ENCODE peak calls at places on chromosomes 16 and 17, in eight cellular contexts. S, V, E, R, P, A, N and U are unnamed samples. For H3K9me3, the result is how much of the 10 kb centered on the place peaks cover.

GRCh38 chr17:41480581-41480980 is 370 bp downstream of the KRT35 start:
- DNase-seq in R (no peak), P (no peak), N (no peak), V (no peak), S (no peak), A (no peak), E (no peak), U (no peak)

GRCh38 chr17:56176101-56176500 is 22.8 kb downstream of the ANKFN1 start:
- DNase-seq in E (no peak), S (no peak), V (no peak), N (no peak), A (no peak), P (no peak), R (no peak), U (no peak)

GRCh38 chr16:23564964-23565363 is 7.4 kb downstream of the UBFD1 start:
- DNase-seq in A (no peak), N (no peak), V (no peak), P (no peak), S (no peak), R (peak), E (no peak), U (no peak)

GRCh38 chr17:38981640-38982039 is 14.4 kb upstream of the FBXO47 start:
- DNase-seq in A (no peak), E (peak), V (no peak), S (no peak), R (no peak), P (no peak), N (no peak), U (no peak)

GRCh38 chr17:57609125-57609877 is 135.8 kb downstream of the CCDC182 start:
- DNase-seq in R (no peak), P (no peak), N (no peak), S (no peak), E (no peak), A (no peak), V (no peak), U (no peak)

GRCh38 chr16:57012353-57012752 is 23.0 kb downstream of the NLRC5 start:
- DNase-seq in P (no peak), E (no peak), S (no peak), R (no peak), A (no peak), N (no peak), V (no peak), U (no peak)

GRCh38 chr16:52677487-52677886 is 130.5 kb upstream of the TOX3 start:
- DNase-seq in S (no peak), A (no peak), E (no peak), P (no peak), R (no peak), N (peak), V (no peak), U (no peak)

GRCh38 chr17:45052052-45052772 is 780 bp upstream of the DCAKD start:
- DNase-seq in P (peak), R (peak), S (peak), E (peak), N (peak), V (no peak), A (no peak), U (no peak)

GRCh38 chr16:8936421-8936820 is 27.3 kb downstream of the USP7 start:
- DNase-seq in S (peak), R (no peak), N (peak), E (peak), V (peak), A (no peak), P (peak), U (no peak)

GRCh38 chr16:9012848-9013507 is 49.3 kb upstream of the USP7 start:
- DNase-seq in N (no peak), E (peak), R (no peak), P (peak), A (no peak), V (no peak), S (peak), U (no peak)

DNA sequence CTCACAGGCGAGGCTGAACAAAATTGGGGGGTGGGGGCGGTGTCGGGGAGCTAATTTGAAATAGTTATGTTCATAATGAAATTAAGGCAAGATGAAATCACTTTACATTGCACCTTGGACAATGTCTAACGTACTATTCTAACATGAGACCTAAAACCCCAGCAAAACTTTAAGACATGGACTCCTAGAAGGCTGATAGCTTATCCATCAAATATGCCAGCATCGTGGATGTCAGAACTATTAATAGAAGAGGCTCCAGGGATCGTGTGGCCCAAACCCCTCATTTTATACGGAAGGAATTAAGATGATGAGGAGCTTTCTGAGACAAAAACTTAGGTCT is 279.6 kb downstream of the SOX9 start:
- DNase-seq in R (no peak), P (no peak), S (no peak), N (no peak), A (no peak), E (no peak), V (no peak), U (no peak)
- H3K9me3 ChIP-seq in R (under half), P (under half), S (under half), N (under half), A (under half), E (under half), V (under half), U (under half)

GRCh38 chr16:30780021-30780420 is 7.0 kb downstream of the ZNF629 start:
- DNase-seq in A (no peak), E (no peak), R (no peak), N (no peak), V (no peak), P (no peak), S (no peak), U (no peak)

GRCh38 chr16:30779596-30779995 is 7.4 kb downstream of the ZNF629 start:
- DNase-seq in N (no peak), E (no peak), P (no peak), V (no peak), R (no peak), A (no peak), S (no peak), U (no peak)

GRCh38 chr16:30782486-30783279 is 4.3 kb downstream of the ZNF629 start:
- DNase-seq in E (no peak), S (no peak), R (no peak), P (no peak), N (no peak), V (no peak), A (no peak), U (no peak)

GRCh38 chr16:30778549-30779244 is 8.3 kb downstream of the ZNF629 start:
- DNase-seq in N (no peak), S (no peak), P (no peak), R (no peak), E (peak), V (no peak), A (no peak), U (no peak)

DNA sequence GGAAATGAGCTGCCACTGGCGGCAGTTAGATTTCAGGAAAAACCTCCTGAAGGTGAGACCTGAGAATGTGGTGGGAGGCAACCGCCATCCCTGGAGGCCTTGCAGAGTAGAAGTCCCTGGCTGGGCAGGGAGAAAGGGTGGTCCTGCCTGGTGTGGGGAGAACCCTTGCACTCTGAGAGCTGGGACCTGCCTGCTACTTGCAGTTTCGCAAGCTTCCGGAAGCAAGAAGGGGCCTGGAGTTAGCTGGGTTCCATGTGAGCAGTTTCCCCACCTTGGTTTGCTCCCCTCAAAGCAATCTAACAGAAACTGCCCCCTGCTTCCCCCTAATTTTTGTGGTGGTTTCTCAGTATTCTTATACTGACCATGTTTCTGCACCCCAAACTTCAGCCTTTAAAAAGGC is 6.5 kb downstream of the ZNF629 start:
- DNase-seq in E (no peak), R (no peak), S (no peak), V (no peak), P (no peak), A (no peak), N (no peak), U (no peak)
- H3K27ac ChIP-seq in E (peak), R (no peak), S (no peak), V (no peak), P (no peak), A (no peak), N (no peak), U (no peak)

DNA sequence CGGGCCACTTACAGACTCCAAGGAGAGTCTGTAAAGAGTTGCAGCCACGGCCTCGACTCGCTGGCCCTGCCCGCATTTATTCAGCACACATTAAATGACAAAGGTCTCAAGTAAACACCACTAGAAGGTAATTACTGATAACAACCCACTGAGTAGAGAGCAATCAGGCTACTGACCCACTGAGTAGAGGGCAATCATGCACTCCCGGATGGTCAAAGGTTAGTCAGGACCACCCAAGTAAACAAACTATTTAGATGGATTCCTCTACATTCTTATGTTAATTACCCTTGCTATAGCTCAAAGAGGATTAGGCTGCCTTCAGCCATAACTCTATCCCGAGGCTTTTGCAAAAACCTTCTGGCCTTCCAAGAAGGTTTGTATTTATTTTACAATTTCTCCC is 30.7 kb upstream of the ZNF267 start:
- DNase-seq in V (no peak), A (no peak), E (no peak), N (no peak), R (no peak), P (no peak), S (no peak), U (no peak)
- H3K9me3 ChIP-seq in V (under half), A (under half), E (under half), N (half or more), R (under half), P (under half), S (under half), U (under half)

DNA sequence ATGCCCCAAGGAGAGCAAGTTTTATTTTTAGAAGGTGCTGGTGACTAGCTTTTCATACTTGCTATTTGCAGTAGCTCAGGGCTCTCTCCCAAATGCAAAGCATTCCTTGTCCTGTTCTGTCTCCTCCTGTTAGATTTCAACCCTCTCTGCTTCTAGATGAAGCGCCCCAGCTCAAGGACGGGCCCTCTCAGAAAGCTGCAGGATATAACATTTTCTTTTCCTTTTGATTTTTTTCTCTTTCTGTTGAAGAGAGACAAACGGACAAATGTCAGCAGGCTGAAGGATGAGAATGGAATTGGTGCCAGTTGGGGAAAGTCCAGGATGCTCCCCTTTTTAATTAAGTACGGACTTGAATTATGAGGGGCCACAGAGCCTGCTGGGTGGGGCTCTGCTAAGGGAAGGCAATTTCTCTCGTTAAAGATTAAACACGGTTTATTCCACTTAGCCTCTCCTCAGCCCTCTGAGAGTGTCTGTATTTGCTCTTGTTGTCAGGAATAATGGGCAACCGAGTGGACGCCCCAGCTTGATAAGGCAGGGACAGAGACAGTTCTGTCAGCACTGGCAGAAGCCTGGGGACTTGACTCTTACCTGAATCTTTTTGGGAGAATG is 6.2 kb upstream of the ETV4 start:
- DNase-seq in S (no peak), N (no peak), A (no peak), V (no peak), R (no peak), E (no peak), P (no peak), U (no peak)
- H3K27ac ChIP-seq in S (no peak), N (no peak), A (no peak), V (peak), R (no peak), E (peak), P (no peak), U (no peak)

GRCh38 chr17:22512057-22512456 is 819.7 kb downstream of the KCNJ18 start:
- DNase-seq in R (no peak), S (no peak), P (no peak), N (no peak), E (no peak), V (no peak), A (no peak), U (no peak)

GRCh38 chr17:22512997-22513538 is 820.7 kb downstream of the KCNJ18 start:
- DNase-seq in N (no peak), R (no peak), E (no peak), V (no peak), S (no peak), P (peak), A (no peak), U (no peak)

GRCh38 chr17:22512506-22512905 is 820.2 kb downstream of the KCNJ18 start:
- DNase-seq in E (no peak), S (no peak), A (no peak), N (no peak), R (no peak), P (no peak), V (no peak), U (no peak)

GRCh38 chr17:22511431-22511830 is 819.1 kb downstream of the KCNJ18 start:
- DNase-seq in V (no peak), A (no peak), N (no peak), E (no peak), R (no peak), S (no peak), P (no peak), U (no peak)

DNA sequence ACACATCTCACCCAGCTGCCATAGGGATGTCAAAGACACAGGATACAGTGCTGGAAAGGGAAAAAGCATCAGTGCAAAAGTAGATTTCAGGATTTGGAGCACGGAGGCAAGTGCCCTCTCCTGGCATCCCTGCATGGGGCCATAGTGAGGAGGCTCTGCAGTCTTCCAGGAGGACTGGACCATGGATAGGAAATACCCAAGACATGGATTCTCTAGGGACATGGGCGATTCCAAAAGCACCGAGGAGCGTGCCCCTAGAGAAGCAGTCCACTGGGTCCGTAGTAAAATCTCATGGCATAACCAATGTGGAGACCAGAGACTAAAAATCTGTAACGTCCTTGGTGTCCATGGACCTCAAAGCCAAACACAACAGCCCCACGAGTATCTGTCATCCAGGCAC is 818.2 kb downstream of the KCNJ18 start:
- DNase-seq in V (no peak), P (no peak), E (no peak), N (no peak), S (no peak), A (no peak), R (no peak), U (no peak)
- H3K9me3 ChIP-seq in V (under half), P (under half), E (under half), N (half or more), S (under half), A (under half), R (under half), U (half or more)

GRCh38 chr17:4968916-4969550 is 1.4 kb upstream of the SPAG7 start:
- DNase-seq in R (no peak), N (no peak), S (no peak), P (peak), V (peak), E (peak), A (no peak), U (peak)

GRCh38 chr17:4970273-4970672 is 2.7 kb upstream of the SPAG7 start:
- DNase-seq in E (no peak), P (peak), V (no peak), S (no peak), A (no peak), N (no peak), R (no peak), U (no peak)

GRCh38 chr17:4967539-4968165 is at the start of gene SPAG7:
- DNase-seq in A (peak), E (peak), V (peak), P (peak), S (peak), N (peak), R (peak), U (peak)

GRCh38 chr17:4968166-4968915 is 724 bp upstream of the SPAG7 start:
- DNase-seq in S (no peak), P (peak), R (no peak), A (no peak), V (peak), N (no peak), E (peak), U (no peak)

GRCh38 chr17:4969551-4970231 is 2.1 kb upstream of the SPAG7 start:
- DNase-seq in S (no peak), R (no peak), V (no peak), P (no peak), N (no peak), A (no peak), E (peak), U (no peak)
- H3K27ac ChIP-seq in S (peak), R (peak), V (peak), P (peak), N (peak), A (no peak), E (peak), U (peak)

GRCh38 chr16:3408561-3409197 is 7.7 kb downstream of the ZNF174 start:
- DNase-seq in A (no peak), N (no peak), S (no peak), R (no peak), P (no peak), V (no peak), E (no peak), U (no peak)

DNA sequence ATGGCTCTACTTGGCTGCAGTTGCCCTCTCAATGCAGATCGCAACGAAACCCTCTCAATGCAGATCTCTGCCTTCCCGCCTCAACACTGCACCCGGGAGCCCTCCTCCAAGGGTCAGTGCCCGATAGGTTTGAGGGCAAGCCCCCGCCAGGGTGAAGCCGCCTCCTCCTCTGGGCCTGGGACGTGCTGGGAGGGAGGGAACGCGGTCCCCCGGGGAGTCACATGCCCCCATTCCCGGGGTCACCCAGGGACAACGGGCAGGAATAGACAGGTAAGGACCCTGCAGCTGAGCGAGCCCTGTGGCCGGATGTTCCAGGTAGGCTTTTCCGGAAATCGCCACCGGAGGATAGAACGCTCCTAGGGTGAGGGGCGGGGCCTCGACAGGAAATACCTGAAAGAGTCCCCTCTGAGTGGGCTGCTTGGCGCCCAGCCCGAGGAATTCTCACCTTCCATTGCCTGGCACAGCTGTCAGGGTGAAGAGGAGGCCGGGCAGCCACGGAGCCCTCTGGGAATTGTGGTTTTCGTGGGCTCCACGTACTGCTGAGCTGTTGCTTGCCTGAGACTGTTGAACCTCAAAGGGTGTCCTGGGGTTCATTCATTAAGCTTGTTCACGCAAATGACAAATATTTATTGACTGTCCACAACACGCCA is 12.8 kb downstream of the ZNF174 start:
- DNase-seq in S (no peak), R (no peak), E (peak), V (no peak), A (no peak), N (no peak), P (no peak), U (no peak)
- H3K9me3 ChIP-seq in S (half or more), R (under half), E (under half), V (half or more), A (half or more), N (half or more), P (under half), U (half or more)

DNA sequence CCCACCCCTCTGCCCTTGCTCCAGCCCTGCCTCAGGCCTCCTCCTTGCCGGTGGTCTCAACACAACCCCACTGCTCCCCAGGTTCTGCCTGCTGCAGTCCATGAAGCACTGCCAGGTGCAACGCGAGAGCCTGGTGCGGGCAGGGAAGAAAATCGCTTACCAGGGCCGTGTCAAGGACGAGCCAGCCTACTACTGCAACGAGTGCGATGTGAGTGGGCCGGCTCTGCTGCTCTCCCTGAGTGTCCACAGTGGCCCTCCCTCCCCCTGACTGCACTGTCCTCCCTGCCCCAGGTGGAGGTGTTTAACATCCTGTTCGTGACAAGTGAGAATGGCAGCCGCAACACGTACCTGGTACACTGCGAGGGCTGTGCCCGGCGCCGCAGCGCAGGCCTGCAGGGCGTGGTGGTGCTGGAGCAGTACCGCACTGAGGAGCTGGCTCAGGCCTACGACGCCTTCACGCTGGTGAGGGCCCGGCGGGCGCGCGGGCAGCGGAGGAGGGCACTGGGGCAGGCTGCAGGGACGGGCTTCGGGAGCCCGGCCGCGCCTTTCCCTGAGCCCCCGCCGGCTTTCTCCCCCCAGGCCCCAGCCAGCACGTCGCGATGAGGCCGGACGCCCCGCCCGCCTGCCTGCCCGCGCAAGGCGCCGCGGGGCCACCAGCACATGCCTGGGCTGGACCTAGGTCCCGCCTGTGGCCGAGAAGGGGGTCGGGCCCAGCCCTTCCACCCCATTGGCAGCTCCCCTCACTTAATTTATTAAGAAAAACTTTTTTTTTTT is 1.8 kb upstream of the TMEM88 start:
- DNase-seq in N (no peak), V (no peak), E (no peak), P (no peak), R (no peak), S (no peak), A (no peak), U (no peak)
- H3K27ac ChIP-seq in N (no peak), V (no peak), E (no peak), P (no peak), R (no peak), S (no peak), A (no peak), U (no peak)